ENCODE peak calls at places on chromosomes 13 and 19, in nine cellular contexts. One of them, this sample, is unnamed.

GRCh38 chr13:50015750-50016149 is 506 bp downstream of the KCNRG start:
- DNase-seq in transverse colon: no peak
- DNase-seq in lower leg skin: no peak
- DNase-seq in cardiac muscle cell: no peak
- DNase-seq in WERI-Rb-1: no peak
- DNase-seq in endothelial cell: no peak
- DNase-seq in fibroblast of lung: no peak
- DNase-seq in mucosa of descending colon: no peak
- DNase-seq in AG09319: no peak
- DNase-seq in this sample: no peak

GRCh38 chr19:32233885-32234284 is 111.5 kb upstream of the ZNF507 start:
- DNase-seq in AG09319: no peak
- DNase-seq in transverse colon: no peak
- DNase-seq in mucosa of descending colon: no peak
- DNase-seq in endothelial cell: no peak
- DNase-seq in lower leg skin: peak; percentile 52
- DNase-seq in WERI-Rb-1: no peak
- DNase-seq in fibroblast of lung: no peak
- DNase-seq in cardiac muscle cell: no peak
- DNase-seq in this sample: no peak

GRCh38 chr19:47663435-47663910 is 49.7 kb upstream of the EHD2 start:
- DNase-seq in WERI-Rb-1: no peak
- DNase-seq in endothelial cell: no peak
- DNase-seq in lower leg skin: no peak
- DNase-seq in mucosa of descending colon: no peak
- DNase-seq in cardiac muscle cell: no peak
- DNase-seq in AG09319: peak; percentile 83
- DNase-seq in fibroblast of lung: peak; percentile 96
- DNase-seq in transverse colon: no peak
- DNase-seq in this sample: no peak

GRCh38 chr13:40172149-40172591 is 494.3 kb downstream of the FOXO1 start:
- DNase-seq in AG09319: no peak
- DNase-seq in endothelial cell: no peak
- DNase-seq in fibroblast of lung: no peak
- DNase-seq in WERI-Rb-1: no peak
- DNase-seq in mucosa of descending colon: no peak
- DNase-seq in transverse colon: no peak
- DNase-seq in cardiac muscle cell: no peak
- DNase-seq in lower leg skin: no peak
- DNase-seq in this sample: no peak

GRCh38 chr13:97372929-97373328 is 61.0 kb upstream of the RAP2A start:
- DNase-seq in endothelial cell: no peak
- DNase-seq in mucosa of descending colon: no peak
- DNase-seq in transverse colon: no peak
- DNase-seq in AG09319: no peak
- DNase-seq in WERI-Rb-1: no peak
- DNase-seq in lower leg skin: no peak
- DNase-seq in fibroblast of lung: no peak
- DNase-seq in cardiac muscle cell: no peak
- DNase-seq in this sample: no peak

GRCh38 chr19:16325161-16325527 is 518 bp downstream of the KLF2 start:
- DNase-seq in WERI-Rb-1: peak; percentile 55
- DNase-seq in fibroblast of lung: no peak
- DNase-seq in cardiac muscle cell: peak; percentile 56
- DNase-seq in mucosa of descending colon: peak; percentile 49
- DNase-seq in lower leg skin: peak; percentile 90
- DNase-seq in transverse colon: peak; percentile 39
- DNase-seq in AG09319: no peak
- DNase-seq in endothelial cell: peak; percentile 44
- DNase-seq in this sample: no peak

GRCh38 chr19:32928806-32929205 is 43.0 kb downstream of the CEP89 start:
- DNase-seq in endothelial cell: no peak
- DNase-seq in cardiac muscle cell: no peak
- DNase-seq in transverse colon: no peak
- DNase-seq in fibroblast of lung: no peak
- DNase-seq in AG09319: no peak
- DNase-seq in lower leg skin: no peak
- DNase-seq in mucosa of descending colon: no peak
- DNase-seq in WERI-Rb-1: no peak
- DNase-seq in this sample: no peak

GRCh38 chr19:58476498-58477015 is 405 bp downstream of the ZNF446 start:
- DNase-seq in transverse colon: no peak
- DNase-seq in endothelial cell: no peak
- DNase-seq in WERI-Rb-1: no peak
- DNase-seq in mucosa of descending colon: no peak
- DNase-seq in lower leg skin: no peak
- DNase-seq in fibroblast of lung: no peak
- DNase-seq in cardiac muscle cell: peak; percentile 28
- DNase-seq in AG09319: no peak
- DNase-seq in this sample: no peak

DNA sequence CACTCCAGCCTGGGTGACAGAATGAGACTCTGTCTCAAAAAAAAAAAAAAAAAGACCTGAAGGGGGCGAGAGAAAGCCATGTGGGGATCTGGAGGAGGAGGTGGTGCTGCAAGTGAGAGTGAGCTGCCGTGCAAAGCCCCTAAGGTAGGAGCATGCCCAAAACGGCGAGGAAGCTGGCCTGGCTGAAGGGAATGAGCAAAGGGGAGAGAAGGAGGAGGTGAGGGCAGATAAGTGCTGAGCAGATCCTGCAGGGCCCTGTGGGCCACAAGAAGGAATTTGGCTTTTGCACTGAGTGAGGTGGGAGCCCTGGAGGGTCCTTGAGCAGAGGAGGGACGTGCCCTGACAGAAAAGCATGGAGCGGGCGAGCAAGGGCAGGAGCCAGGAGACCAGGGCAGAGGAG is 19.4 kb upstream of the ADGRE5 start:
- DNase-seq in AG09319: no peak
- DNase-seq in lower leg skin: no peak
- DNase-seq in mucosa of descending colon: no peak
- DNase-seq in fibroblast of lung: no peak
- DNase-seq in WERI-Rb-1: peak; percentile 43
- DNase-seq in endothelial cell: no peak
- DNase-seq in transverse colon: no peak
- DNase-seq in cardiac muscle cell: peak; percentile 29
- DNase-seq in this sample: no peak
- TF ChIP-seq CTCF in AG09319: no peak
- TF ChIP-seq CTCF in lower leg skin: no peak
- TF ChIP-seq CTCF in mucosa of descending colon: no peak
- TF ChIP-seq CTCF in fibroblast of lung: no peak
- TF ChIP-seq CTCF in WERI-Rb-1: peak; percentile 45
- TF ChIP-seq CTCF in endothelial cell: no peak
- TF ChIP-seq CTCF in transverse colon: no peak
- TF ChIP-seq CTCF in cardiac muscle cell: peak; percentile 17
- TF ChIP-seq CTCF in this sample: peak; percentile 56

GRCh38 chr13:84649853-84650252 is 767.6 kb upstream of the SLITRK1 start:
- DNase-seq in mucosa of descending colon: no peak
- DNase-seq in WERI-Rb-1: no peak
- DNase-seq in cardiac muscle cell: no peak
- DNase-seq in fibroblast of lung: no peak
- DNase-seq in endothelial cell: no peak
- DNase-seq in AG09319: no peak
- DNase-seq in lower leg skin: no peak
- DNase-seq in transverse colon: no peak
- DNase-seq in this sample: no peak

GRCh38 chr13:84648069-84648640 is 765.9 kb upstream of the SLITRK1 start:
- DNase-seq in endothelial cell: no peak
- DNase-seq in WERI-Rb-1: no peak
- DNase-seq in transverse colon: no peak
- DNase-seq in AG09319: no peak
- DNase-seq in cardiac muscle cell: no peak
- DNase-seq in mucosa of descending colon: no peak
- DNase-seq in lower leg skin: no peak
- DNase-seq in fibroblast of lung: peak; percentile 27
- DNase-seq in this sample: no peak

GRCh38 chr13:84651288-84651687 is 769.0 kb upstream of the SLITRK1 start:
- DNase-seq in cardiac muscle cell: no peak
- DNase-seq in mucosa of descending colon: no peak
- DNase-seq in WERI-Rb-1: no peak
- DNase-seq in transverse colon: no peak
- DNase-seq in fibroblast of lung: peak; percentile 80
- DNase-seq in lower leg skin: no peak
- DNase-seq in endothelial cell: no peak
- DNase-seq in AG09319: no peak
- DNase-seq in this sample: no peak

GRCh38 chr13:84641491-84641890 is 759.2 kb upstream of the SLITRK1 start:
- DNase-seq in transverse colon: no peak
- DNase-seq in endothelial cell: no peak
- DNase-seq in cardiac muscle cell: no peak
- DNase-seq in fibroblast of lung: peak; percentile 12
- DNase-seq in AG09319: no peak
- DNase-seq in lower leg skin: no peak
- DNase-seq in WERI-Rb-1: no peak
- DNase-seq in mucosa of descending colon: no peak
- DNase-seq in this sample: no peak

GRCh38 chr13:84645196-84646071 is 763.2 kb upstream of the SLITRK1 start:
- DNase-seq in mucosa of descending colon: no peak
- DNase-seq in endothelial cell: no peak
- DNase-seq in WERI-Rb-1: peak; percentile 12
- DNase-seq in AG09319: peak; percentile 34
- DNase-seq in cardiac muscle cell: no peak
- DNase-seq in lower leg skin: no peak
- DNase-seq in fibroblast of lung: no peak
- DNase-seq in transverse colon: no peak
- DNase-seq in this sample: no peak
- TF ChIP-seq CTCF in mucosa of descending colon: no peak
- TF ChIP-seq CTCF in endothelial cell: no peak
- TF ChIP-seq CTCF in WERI-Rb-1: peak; percentile 47
- TF ChIP-seq CTCF in AG09319: no peak
- TF ChIP-seq CTCF in cardiac muscle cell: no peak
- TF ChIP-seq CTCF in lower leg skin: no peak
- TF ChIP-seq CTCF in fibroblast of lung: no peak
- TF ChIP-seq CTCF in transverse colon: no peak
- TF ChIP-seq CTCF in this sample: no peak

GRCh38 chr19:13102416-13102665 is 317 bp downstream of the LYL1 start:
- DNase-seq in AG09319: no peak
- DNase-seq in fibroblast of lung: no peak
- DNase-seq in endothelial cell: no peak
- DNase-seq in transverse colon: no peak
- DNase-seq in lower leg skin: no peak
- DNase-seq in cardiac muscle cell: no peak
- DNase-seq in mucosa of descending colon: no peak
- DNase-seq in WERI-Rb-1: no peak
- DNase-seq in this sample: no peak

GRCh38 chr19:13101590-13102415 is 855 bp downstream of the LYL1 start:
- DNase-seq in lower leg skin: peak; percentile 80
- DNase-seq in WERI-Rb-1: no peak
- DNase-seq in fibroblast of lung: no peak
- DNase-seq in transverse colon: no peak
- DNase-seq in endothelial cell: no peak
- DNase-seq in AG09319: no peak
- DNase-seq in cardiac muscle cell: no peak
- DNase-seq in mucosa of descending colon: no peak
- DNase-seq in this sample: no peak

GRCh38 chr19:13100031-13100588 is 2.5 kb downstream of the LYL1 start:
- DNase-seq in transverse colon: no peak
- DNase-seq in cardiac muscle cell: no peak
- DNase-seq in AG09319: no peak
- DNase-seq in lower leg skin: no peak
- DNase-seq in fibroblast of lung: no peak
- DNase-seq in WERI-Rb-1: no peak
- DNase-seq in mucosa of descending colon: peak; percentile 25
- DNase-seq in endothelial cell: no peak
- DNase-seq in this sample: peak; percentile 63

GRCh38 chr19:13099073-13099999 is 3.3 kb downstream of the LYL1 start:
- DNase-seq in AG09319: no peak
- DNase-seq in endothelial cell: peak; percentile 61
- DNase-seq in fibroblast of lung: no peak
- DNase-seq in cardiac muscle cell: no peak
- DNase-seq in WERI-Rb-1: no peak
- DNase-seq in transverse colon: peak; percentile 85
- DNase-seq in lower leg skin: no peak
- DNase-seq in mucosa of descending colon: peak; percentile 83
- DNase-seq in this sample: peak; percentile 88

DNA sequence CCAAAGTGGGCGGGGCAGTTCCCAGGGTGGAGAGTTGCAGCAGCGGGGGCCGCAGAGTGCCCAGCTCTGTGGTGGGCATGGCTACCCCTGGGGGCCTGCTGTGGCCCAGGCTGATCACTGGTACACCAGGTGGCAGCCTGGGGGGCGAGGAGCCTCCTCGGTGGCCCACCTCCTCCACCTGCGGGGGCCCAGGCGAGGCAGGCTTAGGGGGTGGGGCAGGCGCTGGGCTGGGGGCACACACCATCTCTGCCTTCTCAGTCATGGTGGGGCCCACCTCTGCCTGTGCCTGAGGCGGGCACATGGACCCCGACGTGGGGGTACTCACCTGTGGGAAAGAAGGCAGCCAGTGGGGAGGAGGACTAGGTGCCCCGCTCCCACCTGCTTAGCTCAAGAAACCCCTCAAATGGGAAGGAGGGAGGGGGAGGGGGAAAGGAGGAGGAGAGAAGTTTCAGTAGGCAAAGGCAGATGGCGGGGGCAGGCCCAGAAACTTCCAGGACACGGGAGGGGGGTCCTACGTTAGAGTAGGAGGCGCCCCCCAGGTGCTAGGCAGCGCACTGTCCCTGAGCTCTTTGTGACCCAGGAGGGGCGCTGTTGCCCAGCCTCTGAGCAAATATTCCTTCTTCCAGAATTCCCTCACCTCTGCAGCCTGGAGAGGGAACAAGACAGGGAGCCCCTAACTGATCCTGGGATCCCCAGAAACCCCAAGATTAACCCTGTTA is 1.6 kb downstream of the LYL1 start:
- DNase-seq in lower leg skin: peak; percentile 85
- DNase-seq in fibroblast of lung: no peak
- DNase-seq in WERI-Rb-1: no peak
- DNase-seq in transverse colon: no peak
- DNase-seq in endothelial cell: no peak
- DNase-seq in mucosa of descending colon: peak; percentile 35
- DNase-seq in cardiac muscle cell: no peak
- DNase-seq in AG09319: no peak
- DNase-seq in this sample: no peak
- TF ChIP-seq CTCF in lower leg skin: no peak
- TF ChIP-seq CTCF in fibroblast of lung: peak; percentile 19
- TF ChIP-seq CTCF in WERI-Rb-1: peak; percentile 50
- TF ChIP-seq CTCF in transverse colon: peak; percentile 22
- TF ChIP-seq CTCF in endothelial cell: peak; percentile 22
- TF ChIP-seq CTCF in mucosa of descending colon: no peak
- TF ChIP-seq CTCF in cardiac muscle cell: peak; percentile 29
- TF ChIP-seq CTCF in AG09319: peak; percentile 23
- TF ChIP-seq CTCF in this sample: peak; percentile 59

DNA sequence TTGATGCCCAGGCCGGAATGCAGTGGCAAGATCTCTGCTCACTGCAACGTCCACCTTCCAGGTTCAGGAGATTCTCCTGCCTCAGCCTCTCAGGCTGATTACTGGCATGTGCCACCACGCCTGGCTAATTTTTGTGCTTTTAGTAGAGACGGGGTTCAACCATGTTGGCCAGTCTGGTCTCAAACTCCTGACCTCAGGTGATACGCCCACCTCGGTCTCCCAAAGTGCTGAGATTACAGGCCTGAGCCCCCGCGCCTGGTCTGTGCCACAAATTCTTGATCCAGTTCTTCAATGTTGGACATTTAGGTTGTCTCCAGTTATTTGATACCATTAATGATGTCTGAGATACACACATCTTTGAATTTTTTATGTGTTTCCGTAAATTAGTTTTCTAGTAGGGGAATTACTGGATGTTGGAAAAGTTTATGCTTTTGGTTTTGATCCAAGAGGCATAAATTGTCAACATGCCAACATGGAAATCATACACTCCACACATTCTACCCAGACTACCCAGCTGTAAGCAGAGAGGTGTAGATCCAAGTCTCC is 525 bp upstream of the COG3 start:
- DNase-seq in WERI-Rb-1: no peak
- DNase-seq in fibroblast of lung: no peak
- DNase-seq in mucosa of descending colon: peak; percentile 34
- DNase-seq in transverse colon: peak; percentile 11
- DNase-seq in cardiac muscle cell: no peak
- DNase-seq in endothelial cell: no peak
- DNase-seq in AG09319: no peak
- DNase-seq in lower leg skin: peak; percentile 84
- DNase-seq in this sample: no peak
- TF ChIP-seq CTCF in WERI-Rb-1: no peak
- TF ChIP-seq CTCF in fibroblast of lung: no peak
- TF ChIP-seq CTCF in mucosa of descending colon: no peak
- TF ChIP-seq CTCF in transverse colon: peak; percentile 44
- TF ChIP-seq CTCF in cardiac muscle cell: no peak
- TF ChIP-seq CTCF in endothelial cell: no peak
- TF ChIP-seq CTCF in AG09319: no peak
- TF ChIP-seq CTCF in lower leg skin: no peak
- TF ChIP-seq CTCF in this sample: no peak

This sample was measured in CD14-positive monocyte.